ENCODE peak calls at places on chromosomes 16 and 17, in eight cellular contexts. Q is neural progenitor cell; C is iPS-NIHi11; E is stimulated activated CD8-positive, alpha-beta memory T cell treated with anti-CD3 and anti-CD28 coated beads, Interleukin-15, amount 100 ng/mL, for 24 hours; N is cerebellar cortex; G is stimulated activated CD4-positive, alpha-beta T cell treated with anti-CD3 and anti-CD28 coated beads, TNF-alpha, amount 100 ng/mL, for 24 hours; I is fibroblast of lung; U is ELR. J is an unnamed sample.
A peak's percentile ranks its signal among the peaks of the same experiment; 100 is the strongest.

GRCh38 chr17:77352441-77352840 is 211.7 kb downstream of the SEC14L1 start:
- DNase-seq in Q (no peak), C (no peak), E (no peak), N (no peak), G (no peak), I (no peak), U (no peak), J (no peak)

GRCh38 chr17:80762076-80762475 is 217.4 kb downstream of the RPTOR start:
- DNase-seq in Q (no peak), C (no peak), E (no peak), N (no peak), G (no peak), I (no peak), U (no peak), J (no peak)

GRCh38 chr16:29899516-29900101 is at the start of gene SEZ6L2:
- DNase-seq in Q (peak; percentile 92), C (peak; percentile 88), E (peak; percentile 74), N (peak; percentile 98), G (peak; percentile 57), I (peak; percentile 81), U (peak; percentile 94), J (peak; percentile 86)

GRCh38 chr16:89371386-89371785 is 119.0 kb downstream of the ANKRD11 start:
- DNase-seq in Q (no peak), C (no peak), E (no peak), N (no peak), G (no peak), I (no peak), U (no peak), J (no peak)

GRCh38 chr17:70084476-70084875 is 9.5 kb downstream of the KCNJ16 start:
- DNase-seq in Q (peak; percentile 13), C (peak; percentile 29), E (no peak), N (no peak), G (no peak), I (peak; percentile 28), U (peak; percentile 10), J (peak; percentile 29)

GRCh38 chr17:41812176-41813038 is at the start of gene FKBP10:
- DNase-seq in Q (peak; percentile 95), C (peak; percentile 92), E (peak; percentile 7), N (peak; percentile 88), G (no peak), I (peak; percentile 91), U (peak; percentile 89), J (peak; percentile 92)

GRCh38 chr17:34487616-34488015 is 91.8 kb upstream of the TMEM132E start:
- DNase-seq in Q (peak; percentile 61), C (peak; percentile 42), E (no peak), N (no peak), G (no peak), I (no peak), U (no peak), J (no peak)

GRCh38 chr16:2799852-2800226 is 1.6 kb downstream of the PRSS41 start:
- DNase-seq in Q (no peak), C (no peak), E (no peak), N (no peak), G (no peak), I (no peak), U (no peak), J (peak; percentile 4)

GRCh38 chr16:31333686-31334649 is 21.0 kb upstream of the ITGAX start:
- DNase-seq in Q (peak; percentile 43), C (peak; percentile 48), E (no peak), N (peak; percentile 79), G (no peak), I (peak; percentile 2), U (peak; percentile 36), J (peak; percentile 13)

GRCh38 chr17:10614536-10615155 is 42.5 kb downstream of the MYH3 start:
- DNase-seq in Q (peak; percentile 81), C (peak; percentile 78), E (no peak), N (peak; percentile 50), G (no peak), I (peak; percentile 65), U (peak; percentile 63), J (peak; percentile 51)